ENCODE peak calls at places on chromosomes 5 and 9, in ten cellular contexts. T, V, Q, R, F, U, O, B, Z and G are unnamed samples.

GRCh38 chr5:125011419-125011818 is 265.0 kb upstream of the ZNF608 start:
- DNase-seq in T (no peak), V (no peak), Q (no peak), R (no peak), F (no peak), U (no peak), O (no peak), B (no peak), Z (no peak), G (no peak)

GRCh38 chr9:89378541-89378940 is 60.2 kb downstream of the SECISBP2 start:
- DNase-seq in T (no peak), V (no peak), Q (no peak), R (no peak), F (no peak), U (no peak), O (no peak), B (no peak), Z (no peak), G (no peak)

GRCh38 chr9:124198948-124199347 is 58.8 kb upstream of the NEK6 start:
- DNase-seq in T (no peak), V (no peak), Q (no peak), R (no peak), F (no peak), U (no peak), O (no peak), B (no peak), Z (no peak), G (no peak)

GRCh38 chr5:171397190-171397589 is 9.5 kb downstream of the NPM1 start:
- DNase-seq in T (no peak), V (no peak), Q (no peak), R (no peak), F (no peak), U (no peak), O (no peak), B (no peak), Z (no peak), G (no peak)

GRCh38 chr5:94181940-94182339 is 436.5 kb downstream of the KIAA0825 start:
- DNase-seq in T (no peak), V (no peak), Q (no peak), R (no peak), F (no peak), U (peak; percentile 6), O (no peak), B (peak; percentile 26), Z (no peak), G (peak; percentile 6)

GRCh38 chr9:36040271-36040925 is 3.7 kb downstream of the RECK start:
- DNase-seq in T (no peak), V (no peak), Q (no peak), R (no peak), F (no peak), U (peak; percentile 4), O (no peak), B (no peak), Z (no peak), G (no peak)

GRCh38 chr9:134313470-134313869 is 12.8 kb upstream of the RXRA start:
- DNase-seq in T (no peak), V (no peak), Q (no peak), R (no peak), F (no peak), U (no peak), O (no peak), B (no peak), Z (no peak), G (no peak)

GRCh38 chr5:136028782-136029742 is at the start of gene TGFBI:
- DNase-seq in T (peak; percentile 76), V (peak; percentile 27), Q (no peak), R (peak; percentile 78), F (peak; percentile 31), U (peak; percentile 55), O (peak; percentile 30), B (no peak), Z (no peak), G (no peak)

GRCh38 chr5:32071351-32071944 is 102.7 kb downstream of the GOLPH3 start:
- DNase-seq in T (no peak), V (no peak), Q (no peak), R (no peak), F (no peak), U (no peak), O (no peak), B (no peak), Z (no peak), G (no peak)

GRCh38 chr9:76658510-76659231 is 105.6 kb upstream of the PCA3 start:
- DNase-seq in T (no peak), V (peak; percentile 50), Q (no peak), R (no peak), F (no peak), U (peak; percentile 89), O (peak; percentile 43), B (no peak), Z (no peak), G (peak; percentile 78)

GRCh38 chr9:88387035-88387732 is 1.1 kb upstream of the SPIN1 start:
- DNase-seq in T (peak; percentile 62), V (peak; percentile 9), Q (peak; percentile 5), R (peak; percentile 59), F (no peak), U (peak; percentile 51), O (no peak), B (peak; percentile 8), Z (peak; percentile 3), G (no peak)

GRCh38 chr5:23208959-23209431 is 298.4 kb upstream of the PRDM9 start:
- DNase-seq in T (no peak), V (no peak), Q (no peak), R (no peak), F (no peak), U (peak; percentile 79), O (no peak), B (peak; percentile 67), Z (no peak), G (peak; percentile 42)

GRCh38 chr9:126959326-126959725 is 44.7 kb downstream of the RALGPS1 start:
- DNase-seq in T (no peak), V (no peak), Q (no peak), R (no peak), F (no peak), U (no peak), O (no peak), B (no peak), Z (no peak), G (no peak)

GRCh38 chr5:144318460-144318859 is 147.8 kb downstream of the KCTD16 start:
- DNase-seq in T (no peak), V (no peak), Q (no peak), R (no peak), F (no peak), U (no peak), O (no peak), B (no peak), Z (no peak), G (no peak)

GRCh38 chr5:121526908-121527307 is 324.8 kb upstream of the FTMT start:
- DNase-seq in T (no peak), V (no peak), Q (no peak), R (no peak), F (no peak), U (no peak), O (no peak), B (no peak), Z (no peak), G (no peak)

GRCh38 chr5:170885779-170886178 is 24.0 kb downstream of the RANBP17 start:
- DNase-seq in T (no peak), V (no peak), Q (no peak), R (no peak), F (no peak), U (no peak), O (no peak), B (no peak), Z (no peak), G (no peak)

GRCh38 chr9:89223398-89223977 is 44.9 kb upstream of the SHC3 start:
- DNase-seq in T (no peak), V (no peak), Q (no peak), R (no peak), F (no peak), U (no peak), O (no peak), B (no peak), Z (no peak), G (no peak)

GRCh38 chr9:133731876-133732321 is 6.3 kb downstream of the SARDH start:
- DNase-seq in T (no peak), V (no peak), Q (no peak), R (no peak), F (no peak), U (peak; percentile 42), O (no peak), B (peak; percentile 70), Z (no peak), G (peak; percentile 53)

DNA sequence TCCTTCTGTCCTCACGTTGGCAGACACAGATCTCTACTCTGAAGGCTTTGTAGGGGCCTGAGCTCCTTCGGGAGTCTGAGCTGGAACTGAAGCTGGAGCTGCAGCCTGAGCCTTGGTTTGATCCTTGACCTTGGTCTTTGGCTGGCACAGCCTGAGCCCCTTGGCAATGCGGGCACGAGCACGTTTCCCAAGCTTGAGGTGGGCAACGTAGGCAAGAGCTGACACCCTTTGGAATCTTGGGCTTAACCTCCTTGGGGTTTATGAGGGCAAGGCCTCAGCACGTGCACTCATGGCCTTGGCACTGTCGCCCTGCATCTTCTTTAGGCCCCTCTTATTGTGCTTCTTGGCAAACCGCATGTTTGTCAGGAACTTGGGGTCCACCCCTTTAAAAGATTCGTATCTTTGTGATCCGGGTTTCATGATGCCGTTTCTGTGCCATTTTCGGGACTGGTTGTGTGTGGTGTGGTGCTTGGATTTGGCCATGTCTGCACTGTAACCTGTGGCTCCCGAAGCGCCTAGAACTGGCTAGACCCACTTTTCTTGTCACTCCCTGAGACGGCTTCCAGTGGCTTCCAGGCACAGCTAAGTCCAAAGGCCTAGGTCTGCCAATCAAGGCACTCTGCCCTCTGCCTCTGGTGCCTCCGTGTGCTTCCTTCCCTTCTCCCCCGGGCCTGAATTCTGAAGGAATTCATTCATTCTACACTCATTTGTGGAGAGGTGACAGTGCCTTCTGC is 1.4 kb downstream of the SUSD1 start:
- DNase-seq in T (no peak), V (no peak), Q (no peak), R (no peak), F (no peak), U (no peak), O (no peak), B (no peak), Z (no peak), G (no peak)
- H3K4me3 ChIP-seq in T (peak overlapping the region; percentile 62), V (peak overlapping the region; percentile 68), Q (peak overlapping the region; percentile 73), R (no peak overlapping the region), F (peak overlapping the region; percentile 67), U (peak overlapping the region; percentile 61), O (no peak overlapping the region), B (no peak overlapping the region), Z (peak overlapping the region; percentile 81), G (no peak overlapping the region)

GRCh38 chr9:128390813-128391711 is 19.9 kb downstream of the URM1 start:
- DNase-seq in T (no peak), V (no peak), Q (no peak), R (no peak), F (no peak), U (no peak), O (no peak), B (no peak), Z (no peak), G (no peak)
- H3K4me3 ChIP-seq in T (no peak overlapping the region), V (no peak overlapping the region), Q (no peak overlapping the region), R (no peak overlapping the region), F (no peak overlapping the region), U (no peak overlapping the region), O (no peak overlapping the region), B (no peak overlapping the region), Z (no peak overlapping the region), G (no peak overlapping the region)

GRCh38 chr5:120466337-120467006 is 2.4 kb downstream of the PRR16 start:
- DNase-seq in T (no peak), V (no peak), Q (no peak), R (no peak), F (no peak), U (no peak), O (no peak), B (no peak), Z (no peak), G (no peak)
- H3K4me3 ChIP-seq in T (peak overlapping the region; percentile 64), V (no peak overlapping the region), Q (no peak overlapping the region), R (no peak overlapping the region), F (no peak overlapping the region), U (peak overlapping the region; percentile 88), O (peak overlapping the region; percentile 91), B (peak overlapping the region; percentile 59), Z (no peak overlapping the region), G (no peak overlapping the region)

GRCh38 chr9:96027271-96028131 is 152.0 kb downstream of the ERCC6L2 start:
- DNase-seq in T (no peak), V (no peak), Q (no peak), R (no peak), F (no peak), U (no peak), O (no peak), B (no peak), Z (no peak), G (no peak)
- H3K4me3 ChIP-seq in T (peak overlapping the region; percentile 65), V (no peak overlapping the region), Q (peak overlapping the region; percentile 56), R (peak overlapping the region; percentile 21), F (peak overlapping the region; percentile 27), U (peak overlapping the region; percentile 32), O (no peak overlapping the region), B (no peak overlapping the region), Z (peak overlapping the region; percentile 41), G (no peak overlapping the region)